ENCODE peak calls at places on chromosomes 6 and 20, in seven cellular contexts. C is esophagus muscularis mucosa, Y is AG04450, B is right lobe of liver, D is upper lobe of right lung, V is dorsolateral prefrontal cortex, G is RWPE1. T is an unnamed sample.

GRCh38 chr20:21291026-21291425 is 12.1 kb upstream of the XRN2 start:
- DNase-seq in C (peak; percentile 57), Y (no peak), B (no peak), D (no peak), V (no peak), G (no peak), T (no peak)

GRCh38 chr6:118893095-118893881 is 664 bp upstream of the ASF1A start:
- DNase-seq in C (no peak), Y (no peak), B (no peak), D (no peak), V (no peak), G (peak; percentile 8), T (no peak)

GRCh38 chr20:16441526-16442164 is 131.6 kb downstream of the KIF16B start:
- DNase-seq in C (peak; percentile 39), Y (no peak), B (no peak), D (no peak), V (no peak), G (no peak), T (no peak)

GRCh38 chr6:135329851-135330803 is 149.0 kb downstream of the MYB start:
- DNase-seq in C (no peak), Y (no peak), B (no peak), D (no peak), V (no peak), G (no peak), T (no peak)

GRCh38 chr20:7113577-7114466 is 346.3 kb downstream of the BMP2 start:
- DNase-seq in C (no peak), Y (no peak), B (no peak), D (no peak), V (peak; percentile 41), G (peak; percentile 64), T (no peak)

GRCh38 chr6:49543087-49543858 is 7.2 kb upstream of the C6orf141 start:
- DNase-seq in C (no peak), Y (no peak), B (no peak), D (no peak), V (no peak), G (no peak), T (no peak)

GRCh38 chr20:45070932-45071632 is 29.8 kb downstream of the KCNS1 start:
- DNase-seq in C (no peak), Y (no peak), B (no peak), D (no peak), V (no peak), G (peak; percentile 94), T (no peak)

GRCh38 chr20:49717693-49718092 is 4.0 kb upstream of the B4GALT5 start:
- DNase-seq in C (no peak), Y (no peak), B (no peak), D (no peak), V (no peak), G (no peak), T (no peak)

GRCh38 chr6:105628156-105628860 is 225.4 kb upstream of the PREP start:
- DNase-seq in C (no peak), Y (no peak), B (no peak), D (no peak), V (no peak), G (no peak), T (no peak)

GRCh38 chr6:52538252-52538905 is 38.5 kb downstream of the TRAM2 start:
- DNase-seq in C (no peak), Y (no peak), B (no peak), D (no peak), V (no peak), G (no peak), T (no peak)

GRCh38 chr20:61391812-61392520 is 139.9 kb downstream of the CDH4 start:
- DNase-seq in C (no peak), Y (no peak), B (no peak), D (no peak), V (no peak), G (peak; percentile 65), T (no peak)

GRCh38 chr6:31468316-31468715 is 29.6 kb upstream of the MICB start:
- DNase-seq in C (no peak), Y (no peak), B (no peak), D (no peak), V (no peak), G (no peak), T (no peak)

GRCh38 chr6:6080975-6081374 is 74.2 kb upstream of the NRN1 start:
- DNase-seq in C (no peak), Y (no peak), B (no peak), D (no peak), V (no peak), G (no peak), T (no peak)

DNA sequence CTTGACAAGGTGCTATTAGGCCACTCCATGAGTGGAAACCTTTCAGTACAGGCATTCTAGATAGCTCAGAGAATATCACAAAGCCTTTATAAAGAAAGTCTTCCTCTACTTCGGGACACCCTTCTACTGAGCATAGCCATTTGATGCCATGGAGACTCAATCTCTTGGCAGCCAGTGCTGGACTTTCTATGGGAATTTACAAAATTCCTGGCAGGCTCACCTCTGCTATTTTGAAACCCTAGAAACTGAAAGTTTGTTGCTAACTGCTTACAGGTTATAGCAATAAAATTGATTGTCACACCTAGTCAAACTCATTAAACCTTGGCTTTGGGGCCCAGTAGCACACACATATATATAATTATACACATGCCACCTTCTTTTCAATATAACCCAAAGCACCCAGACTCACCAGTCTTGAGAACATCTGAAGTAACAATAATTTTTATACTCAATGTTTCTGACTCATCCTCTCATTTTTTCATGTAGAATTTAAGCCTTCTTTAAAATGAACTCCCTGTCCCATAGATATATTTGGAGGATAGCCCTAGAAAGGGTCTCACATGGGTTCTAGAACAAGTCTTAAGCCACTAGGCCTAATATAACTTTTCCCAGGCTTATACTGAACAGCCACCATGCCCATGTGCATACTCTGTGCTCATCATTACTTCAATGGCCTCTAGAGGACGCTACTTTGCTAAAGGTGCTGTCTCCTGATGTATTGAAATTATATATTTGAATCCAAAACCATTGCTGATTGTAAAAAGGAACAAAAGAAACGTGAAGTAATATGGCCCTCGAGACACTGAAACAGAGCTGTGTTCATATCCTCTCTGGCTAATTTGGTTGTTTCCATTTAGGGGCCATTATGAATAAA is 368.1 kb upstream of the MARCKS start:
- DNase-seq in C (no peak), Y (no peak), B (no peak), D (no peak), V (no peak), G (no peak), T (no peak)
- TF ChIP-seq CTCF in C (no peak), Y (no peak), B (no peak), D (no peak), V (no peak), G (no peak), T (no peak)

DNA sequence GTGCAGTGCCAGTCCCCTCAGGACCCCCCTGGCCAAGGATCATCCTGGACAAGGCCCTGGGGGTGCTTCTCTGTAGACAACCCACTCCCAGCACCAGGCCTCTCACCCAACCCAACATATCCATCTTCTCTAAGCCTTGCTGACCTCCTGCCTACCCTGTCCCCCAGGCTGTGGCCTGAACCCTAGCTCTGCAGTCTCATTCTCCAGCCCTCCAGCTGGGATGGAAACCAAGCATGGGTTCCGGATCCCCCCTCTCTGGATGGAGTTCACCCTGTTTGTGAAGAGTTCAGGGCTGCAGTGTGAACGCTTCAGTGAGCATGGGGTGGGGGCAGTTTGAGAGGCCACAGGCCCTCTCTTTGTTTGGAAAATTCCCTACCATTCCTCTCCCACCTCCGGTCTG is 2.1 kb upstream of the KCNK5 start:
- DNase-seq in C (no peak), Y (no peak), B (peak; percentile 37), D (no peak), V (no peak), G (no peak), T (no peak)
- H3K27ac ChIP-seq in C (no peak overlapping the region), Y (no peak overlapping the region), B (no peak overlapping the region), D (no peak overlapping the region), V (no peak overlapping the region), G (no peak overlapping the region), T (no peak overlapping the region)

DNA sequence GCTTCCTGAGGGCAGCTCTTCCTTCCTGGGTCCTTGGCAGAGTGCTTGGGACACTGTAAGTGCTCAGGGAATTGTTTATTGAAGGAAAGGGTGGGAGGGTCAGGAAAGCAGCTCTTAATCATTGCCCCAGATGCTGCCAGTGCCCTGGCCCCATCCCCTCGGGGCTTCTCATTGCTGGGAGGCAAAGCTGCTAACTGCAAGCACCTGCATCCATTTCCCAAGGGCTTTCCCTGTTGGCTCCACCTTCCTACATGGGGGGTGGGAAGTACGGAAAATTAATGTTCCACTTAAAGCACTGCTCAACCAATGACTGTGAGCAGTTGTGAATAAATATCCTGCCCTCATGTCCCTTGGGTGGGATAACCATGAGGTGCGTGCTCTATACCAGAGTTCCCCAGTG is 56.4 kb downstream of the NDUFAF5 start:
- DNase-seq in C (no peak), Y (no peak), B (no peak), D (no peak), V (no peak), G (no peak), T (no peak)
- TF ChIP-seq CTCF in C (no peak), Y (no peak), B (no peak), D (no peak), V (no peak), G (no peak), T (no peak)

GRCh38 chr20:23141450-23142161 is 55.5 kb upstream of the CD93 start:
- DNase-seq in C (no peak), Y (no peak), B (no peak), D (no peak), V (no peak), G (no peak), T (no peak)

GRCh38 chr20:23143986-23144695 is 58.0 kb upstream of the CD93 start:
- DNase-seq in C (no peak), Y (no peak), B (peak; percentile 37), D (no peak), V (no peak), G (no peak), T (no peak)

GRCh38 chr20:23142162-23143050 is 56.3 kb upstream of the CD93 start:
- DNase-seq in C (no peak), Y (no peak), B (peak; percentile 51), D (peak; percentile 67), V (no peak), G (no peak), T (no peak)

GRCh38 chr20:23144856-23145255 is 58.7 kb upstream of the CD93 start:
- DNase-seq in C (no peak), Y (no peak), B (no peak), D (no peak), V (no peak), G (no peak), T (no peak)

GRCh38 chr20:23143098-23143497 is 57.0 kb upstream of the CD93 start:
- DNase-seq in C (no peak), Y (no peak), B (peak; percentile 47), D (no peak), V (no peak), G (peak; percentile 80), T (peak; percentile 80)
- H3K27ac ChIP-seq in C (peak overlapping the region; percentile 50), Y (no peak overlapping the region), B (peak overlapping the region; percentile 58), D (peak overlapping the region; percentile 85), V (no peak overlapping the region), G (peak overlapping the region; percentile 81), T (peak overlapping the region; percentile 94)

T was measured in left lung.